ENCODE peak calls at places on chromosomes 12 and 14, in seven cellular contexts. C is lung; Q is tibial nerve; I is fibroblast of lung; D is astrocyte of the spinal cord; N is MM.1S; B is CD8-positive, alpha-beta memory T cell. W is an unnamed sample.

GRCh38 chr12:105588126-105588525 is 257.6 kb downstream of the C12orf75 start:
- DNase-seq in C (no peak), Q (no peak), I (no peak), D (no peak), N (no peak), B (no peak), W (no peak)

GRCh38 chr14:65421201-65421981 is 8.9 kb downstream of the FUT8 start:
- DNase-seq in C (no peak), Q (no peak), I (no peak), D (peak), N (no peak), B (no peak), W (no peak)

GRCh38 chr14:50021261-50021660 is 95.1 kb downstream of the VCPKMT start:
- DNase-seq in C (no peak), Q (no peak), I (no peak), D (no peak), N (peak), B (no peak), W (no peak)

GRCh38 chr14:75454963-75455546 is 27.2 kb downstream of the JDP2 start:
- DNase-seq in C (peak), Q (peak), I (peak), D (peak), N (no peak), B (no peak), W (peak)

GRCh38 chr12:47744005-47744651 is 14.6 kb downstream of the RAPGEF3 start:
- DNase-seq in C (peak), Q (no peak), I (no peak), D (no peak), N (peak), B (peak), W (no peak)

GRCh38 chr12:104182144-104182543 is 33.4 kb upstream of the TXNRD1 start:
- DNase-seq in C (peak), Q (peak), I (peak), D (peak), N (no peak), B (no peak), W (no peak)

GRCh38 chr12:92597997-92598396 is 104.8 kb upstream of the PLEKHG7 start:
- DNase-seq in C (no peak), Q (no peak), I (peak), D (peak), N (no peak), B (no peak), W (no peak)

GRCh38 chr14:99559286-99559990 is 44.6 kb downstream of the CCDC85C start:
- DNase-seq in C (no peak), Q (no peak), I (no peak), D (peak), N (no peak), B (no peak), W (no peak)

GRCh38 chr12:57850924-57851323 is 4.4 kb upstream of the CTDSP2 start:
- DNase-seq in C (no peak), Q (no peak), I (no peak), D (no peak), N (no peak), B (no peak), W (no peak)

GRCh38 chr12:92403210-92404175 is 257.8 kb upstream of the BTG1 start:
- DNase-seq in C (no peak), Q (no peak), I (no peak), D (no peak), N (peak), B (peak), W (peak)

GRCh38 chr12:125100551-125101434 is 35.6 kb downstream of the AACS start:
- DNase-seq in C (no peak), Q (no peak), I (no peak), D (no peak), N (no peak), B (no peak), W (no peak)

GRCh38 chr14:71583246-71583645 is 349.0 kb upstream of the RGS6 start:
- DNase-seq in C (no peak), Q (no peak), I (no peak), D (no peak), N (no peak), B (no peak), W (no peak)

GRCh38 chr14:53890611-53891091 is 66.0 kb downstream of the BMP4 start:
- DNase-seq in C (no peak), Q (no peak), I (no peak), D (peak), N (no peak), B (no peak), W (no peak)

GRCh38 chr12:4483885-4484823 is 38.5 kb upstream of the FGF6 start:
- DNase-seq in C (no peak), Q (no peak), I (no peak), D (no peak), N (no peak), B (no peak), W (no peak)

GRCh38 chr12:93387780-93388179 is 10.1 kb downstream of the NUDT4 start:
- DNase-seq in C (no peak), Q (no peak), I (peak), D (peak), N (no peak), B (no peak), W (no peak)

GRCh38 chr14:57865066-57865449 is 834 bp downstream of the SLC35F4 start:
- DNase-seq in C (no peak), Q (no peak), I (no peak), D (no peak), N (no peak), B (no peak), W (no peak)

GRCh38 chr14:24051789-24052655 is at the start of gene CARMIL3:
- DNase-seq in C (peak), Q (no peak), I (peak), D (peak), N (peak), B (peak), W (no peak)

GRCh38 chr12:26721800-26722199 is 111.2 kb downstream of the ITPR2 start:
- DNase-seq in C (no peak), Q (no peak), I (peak), D (no peak), N (no peak), B (no peak), W (no peak)

GRCh38 chr12:124231980-124232653 is 62.8 kb upstream of the RFLNA start:
- DNase-seq in C (peak), Q (no peak), I (no peak), D (no peak), N (no peak), B (no peak), W (no peak)

GRCh38 chr14:101516401-101516800 is 44.9 kb upstream of the DIO3 start:
- DNase-seq in C (no peak), Q (no peak), I (no peak), D (no peak), N (no peak), B (no peak), W (no peak)

GRCh38 chr14:67166450-67166853 is 22.8 kb upstream of the GARIN2 start:
- DNase-seq in C (no peak), Q (peak), I (peak), D (peak), N (peak), B (no peak), W (no peak)

GRCh38 chr12:53065975-53066593 is 13.1 kb downstream of the SPRYD3 start:
- DNase-seq in C (peak), Q (peak), I (peak), D (peak), N (peak), B (peak), W (no peak)

GRCh38 chr12:46818654-46819053 is 7.1 kb downstream of the SLC38A4 start:
- DNase-seq in C (no peak), Q (no peak), I (peak), D (no peak), N (no peak), B (no peak), W (no peak)

GRCh38 chr14:104794099-104794498 is 1.4 kb downstream of the AKT1 start:
- DNase-seq in C (peak), Q (no peak), I (peak), D (peak), N (no peak), B (peak), W (peak)

GRCh38 chr12:127063339-127064090 is 1203.5 kb upstream of the TMEM132C start:
- DNase-seq in C (no peak), Q (no peak), I (no peak), D (no peak), N (no peak), B (no peak), W (no peak)
- H3K4me3 ChIP-seq in C (no peak), Q (no peak), I (no peak), D (no peak), N (no peak), B (no peak), W (no peak)

GRCh38 chr12:3200032-3200617 is 122.9 kb downstream of the TSPAN9 start:
- DNase-seq in C (no peak), Q (no peak), I (peak), D (peak), N (no peak), B (no peak), W (peak)
- H3K4me3 ChIP-seq in C (no peak), Q (peak), I (peak), D (peak), N (no peak), B (no peak), W (peak)

GRCh38 chr14:95495538-95496025 is 20.9 kb downstream of the SYNE3 start:
- DNase-seq in C (no peak), Q (no peak), I (no peak), D (no peak), N (no peak), B (no peak), W (no peak)
- H3K4me3 ChIP-seq in C (no peak), Q (no peak), I (no peak), D (no peak), N (no peak), B (no peak), W (no peak)

DNA sequence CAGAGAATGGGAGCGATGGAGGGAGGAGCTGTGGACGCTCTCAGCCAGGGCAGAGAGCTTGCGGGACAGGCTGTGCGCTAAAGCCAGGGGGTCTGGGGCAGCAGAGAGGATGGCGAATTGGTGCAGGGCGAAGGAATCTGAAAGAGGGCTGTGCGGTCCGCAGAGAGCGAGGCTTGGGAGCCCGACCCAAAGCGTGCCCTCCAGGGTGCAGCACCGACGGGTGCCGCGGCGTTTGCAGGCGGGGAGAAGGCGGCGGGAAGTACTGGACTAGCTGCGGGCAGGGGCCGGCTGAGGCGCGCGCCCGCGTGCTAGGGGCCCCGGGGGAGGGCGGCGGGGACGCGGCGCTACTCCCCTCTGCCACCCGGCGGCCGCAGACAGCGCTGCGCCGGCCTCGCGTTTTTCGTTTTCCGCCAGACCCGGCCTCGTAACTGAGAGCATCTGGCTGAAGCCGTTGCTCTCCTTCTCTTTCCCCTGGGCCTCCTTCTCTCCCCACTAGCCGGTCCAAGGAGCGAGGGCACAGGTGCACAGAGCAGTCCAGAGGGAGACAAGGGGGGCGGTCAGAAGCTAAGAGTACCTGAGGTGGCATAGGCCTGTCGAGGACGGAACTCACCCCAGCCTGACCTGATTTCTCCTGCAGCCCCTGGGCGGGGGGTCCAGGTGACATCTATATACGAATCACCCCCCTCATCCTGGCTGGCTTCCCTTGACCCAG is 24.9 kb downstream of the SLC6A12 start:
- DNase-seq in C (no peak), Q (no peak), I (peak), D (peak), N (peak), B (no peak), W (no peak)
- H3K4me3 ChIP-seq in C (peak), Q (peak), I (peak), D (peak), N (peak), B (no peak), W (peak)

GRCh38 chr12:89354630-89354931 is 2.3 kb upstream of the DUSP6 start:
- DNase-seq in C (no peak), Q (no peak), I (peak), D (peak), N (peak), B (no peak), W (no peak)

GRCh38 chr12:89353823-89354629 is 1.7 kb upstream of the DUSP6 start:
- DNase-seq in C (peak), Q (peak), I (peak), D (peak), N (peak), B (peak), W (no peak)

GRCh38 chr12:89352242-89352491 is 134 bp downstream of the DUSP6 start:
- DNase-seq in C (no peak), Q (no peak), I (no peak), D (no peak), N (no peak), B (no peak), W (no peak)

GRCh38 chr12:89352492-89353187 is at the start of gene DUSP6:
- DNase-seq in C (peak), Q (peak), I (peak), D (peak), N (peak), B (peak), W (peak)

DNA sequence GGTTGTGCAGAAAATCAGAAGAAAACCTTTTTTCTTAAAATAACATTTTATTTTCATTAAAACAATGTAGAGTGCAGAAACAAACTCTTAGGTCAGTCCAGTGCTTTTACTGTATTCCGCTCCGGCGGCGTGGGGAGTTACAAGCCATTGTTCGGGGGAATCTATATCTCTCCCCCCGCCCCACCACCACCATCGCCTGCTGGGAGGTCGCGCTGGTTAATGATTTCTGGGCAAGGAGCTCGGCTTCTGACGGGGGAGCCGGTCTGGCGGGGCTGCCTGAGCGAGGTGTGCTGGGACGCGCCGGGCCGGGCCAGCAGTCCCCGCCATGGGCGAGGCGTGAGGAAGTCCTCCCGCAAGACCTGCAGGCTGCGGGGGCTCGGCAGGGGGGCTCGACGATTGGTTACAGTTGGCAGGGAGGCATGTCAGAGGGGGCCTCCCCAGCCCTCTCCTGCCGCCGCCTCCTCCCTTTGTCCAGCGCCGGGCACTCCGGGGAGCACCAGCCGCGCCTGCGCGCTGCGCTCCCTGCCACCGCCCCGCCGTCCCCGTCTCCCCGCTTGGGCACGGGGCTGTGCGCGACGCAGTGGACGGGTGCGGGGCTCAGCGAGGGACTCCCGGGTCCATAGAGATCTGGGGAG is 1.0 kb upstream of the DUSP6 start:
- DNase-seq in C (peak), Q (peak), I (peak), D (peak), N (peak), B (peak), W (no peak)
- H3K4me3 ChIP-seq in C (peak), Q (peak), I (peak), D (peak), N (peak), B (peak), W (peak)

GRCh38 chr14:35858521-35859209 is 32.5 kb downstream of the BRMS1L start:
- DNase-seq in C (no peak), Q (no peak), I (peak), D (peak), N (no peak), B (no peak), W (no peak)
- H3K4me3 ChIP-seq in C (no peak), Q (no peak), I (no peak), D (no peak), N (no peak), B (no peak), W (no peak)

DNA sequence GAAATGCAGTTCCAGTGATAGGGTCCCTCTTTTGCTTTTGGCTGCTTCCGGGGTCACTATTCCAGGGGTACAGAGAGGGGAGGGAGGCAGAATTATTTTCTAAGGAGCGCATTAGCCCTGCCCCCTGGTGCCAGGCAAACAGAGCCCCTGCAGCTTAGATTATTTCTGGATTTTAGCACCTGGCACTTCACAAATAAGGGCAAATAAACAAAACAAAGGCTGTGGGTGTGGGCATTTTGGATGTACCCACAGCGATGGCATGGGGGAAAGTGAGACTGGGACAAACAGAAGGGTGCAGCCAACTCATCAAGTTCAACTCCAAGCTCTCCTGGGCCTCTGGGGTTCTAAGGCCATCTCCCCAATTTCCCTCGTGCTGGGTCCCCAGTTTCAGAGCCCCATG is 20.3 kb downstream of the ASB2 start:
- DNase-seq in C (no peak), Q (no peak), I (no peak), D (no peak), N (no peak), B (no peak), W (no peak)
- H3K4me3 ChIP-seq in C (no peak), Q (no peak), I (no peak), D (no peak), N (no peak), B (peak), W (no peak)

DNA sequence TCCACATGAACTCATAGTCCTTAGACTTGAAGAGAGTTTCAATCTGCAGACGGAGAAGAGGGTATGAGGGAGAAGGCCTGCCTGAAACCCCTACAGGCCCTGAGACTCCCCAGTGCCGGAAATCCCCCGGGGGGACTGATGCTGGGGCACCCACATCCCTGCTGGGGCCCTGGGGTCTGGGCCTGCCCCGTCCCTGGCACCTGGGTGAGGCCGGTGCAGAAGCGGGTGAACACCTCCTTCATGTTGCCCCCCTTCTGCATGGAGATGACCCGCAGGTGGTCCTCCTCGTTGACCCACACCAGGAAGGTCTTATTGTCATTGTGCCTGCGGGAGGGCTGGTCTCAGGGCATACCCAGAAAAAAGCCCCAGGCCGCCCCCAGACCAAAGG is 2.4 kb downstream of the CKB start:
- DNase-seq in C (no peak), Q (no peak), I (no peak), D (no peak), N (no peak), B (no peak), W (no peak)
- H3K4me3 ChIP-seq in C (no peak), Q (no peak), I (peak), D (no peak), N (peak), B (peak), W (no peak)